ENCODE peak calls at places on chromosome 15, in five cellular contexts. S, Z, K, H and N are unnamed samples.

GRCh38 chr15:76203766-76204557 is 107.3 kb downstream of the ETFA start:
- DNase-seq in S (no peak), Z (no peak), K (no peak), H (no peak), N (no peak)

GRCh38 chr15:89330119-89330518 is 4.5 kb downstream of the POLG start:
- DNase-seq in S (no peak), Z (no peak), K (peak; percentile 76), H (no peak), N (no peak)

GRCh38 chr15:45114076-45114750 is at the start of the genes DUOX2 and DUOXA2:
- DNase-seq in S (no peak), Z (no peak), K (peak; percentile 39), H (no peak), N (no peak)

GRCh38 chr15:74920472-74920871 is 13.8 kb upstream of the FAM219B start:
- DNase-seq in S (no peak), Z (no peak), K (no peak), H (no peak), N (no peak)

GRCh38 chr15:88636039-88636438 is 2.8 kb upstream of the ISG20 start:
- DNase-seq in S (no peak), Z (no peak), K (peak; percentile 56), H (no peak), N (peak; percentile 83)

GRCh38 chr15:74317820-74318375 is 49.5 kb downstream of the CYP11A1 start:
- DNase-seq in S (no peak), Z (peak; percentile 87), K (peak; percentile 49), H (no peak), N (peak; percentile 94)

GRCh38 chr15:66408254-66408653 is 21.5 kb downstream of the MAP2K1 start:
- DNase-seq in S (no peak), Z (no peak), K (no peak), H (no peak), N (no peak)

GRCh38 chr15:93382196-93382820 is 293.3 kb upstream of the RGMA start:
- DNase-seq in S (no peak), Z (no peak), K (no peak), H (no peak), N (no peak)

GRCh38 chr15:77421370-77421700 is 647 bp downstream of the HMG20A start:
- DNase-seq in S (peak; percentile 15), Z (peak; percentile 3), K (no peak), H (peak; percentile 21), N (no peak)

GRCh38 chr15:37134699-37135131 is 34.4 kb upstream of the MEIS2 start:
- DNase-seq in S (peak; percentile 34), Z (peak; percentile 58), K (no peak), H (peak; percentile 10), N (no peak)

GRCh38 chr15:39034816-39035215 is 470.2 kb upstream of the RASGRP1 start:
- DNase-seq in S (no peak), Z (no peak), K (no peak), H (no peak), N (no peak)

GRCh38 chr15:90957791-90958190 is 3.1 kb downstream of the RCCD1 start:
- DNase-seq in S (no peak), Z (no peak), K (no peak), H (no peak), N (peak; percentile 61)
- H3K27ac ChIP-seq in S (no peak overlapping the region), Z (no peak overlapping the region), K (no peak overlapping the region), H (no peak overlapping the region), N (no peak overlapping the region)

GRCh38 chr15:26372712-26373111 is 400.2 kb downstream of the GABRB3 start:
- DNase-seq in S (no peak), Z (no peak), K (no peak), H (no peak), N (no peak)

GRCh38 chr15:26378304-26378703 is 394.6 kb downstream of the GABRB3 start:
- DNase-seq in S (no peak), Z (no peak), K (no peak), H (no peak), N (no peak)

DNA sequence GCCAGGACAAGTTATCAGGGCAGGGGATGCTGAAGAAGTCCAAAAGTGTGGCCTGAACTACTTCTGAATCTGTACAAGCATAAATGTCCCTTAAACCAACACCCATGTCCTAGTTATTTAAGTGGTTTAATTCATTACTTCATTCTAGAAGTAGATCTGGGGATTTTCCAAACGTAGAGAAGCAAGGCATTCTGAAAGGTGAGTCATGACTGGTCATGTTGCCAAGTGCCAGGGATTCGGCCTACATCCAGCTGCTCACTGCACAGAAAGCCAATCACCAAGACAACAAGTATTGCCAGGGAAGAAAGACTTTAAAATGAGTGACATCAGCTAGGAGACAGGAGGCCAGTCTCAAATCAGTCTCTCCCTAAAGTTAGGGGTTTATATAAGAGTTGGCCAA is 396.6 kb downstream of the GABRB3 start:
- DNase-seq in S (no peak), Z (no peak), K (no peak), H (no peak), N (no peak)
- H3K9me3 ChIP-seq in S (peaks cover 99% of the 10 kb centered on the region), Z (peaks cover 19% of the 10 kb centered on the region), K (no peaks in the 10 kb centered on the region), H (peaks cover 54% of the 10 kb centered on the region), N (peaks cover 2% of the 10 kb centered on the region)

GRCh38 chr15:34790121-34790520 is 5.2 kb downstream of the ACTC1 start:
- DNase-seq in S (no peak), Z (no peak), K (no peak), H (no peak), N (no peak)
- H3K9ac ChIP-seq in S (no peak overlapping the region), Z (no peak overlapping the region), K (no peak overlapping the region), H (no peak overlapping the region), N (no peak overlapping the region)

DNA sequence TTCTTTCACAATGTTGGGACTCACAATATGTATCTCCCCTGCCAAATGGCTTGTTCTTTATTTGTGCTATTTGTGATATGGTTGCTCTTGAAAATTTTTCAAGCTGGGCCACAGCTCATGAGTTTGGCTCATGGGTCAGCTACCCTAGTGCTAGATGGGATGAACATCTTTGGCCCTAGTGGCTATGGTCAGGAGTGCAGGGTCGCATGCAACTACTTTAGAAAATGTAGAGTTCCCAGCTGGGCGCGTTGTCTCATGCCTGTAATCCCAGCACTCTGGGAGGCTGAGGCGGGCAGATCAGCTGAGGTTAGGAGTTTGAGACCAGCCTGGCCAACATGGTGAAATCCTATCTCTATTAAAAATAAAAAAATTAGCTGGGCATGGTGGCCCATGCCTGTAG is 55.8 kb downstream of the POLR2M start:
- DNase-seq in S (no peak), Z (no peak), K (no peak), H (no peak), N (no peak)
- H3K27ac ChIP-seq in S (no peak overlapping the region), Z (no peak overlapping the region), K (no peak overlapping the region), H (no peak overlapping the region), N (no peak overlapping the region)

GRCh38 chr15:22257668-22258401 is 177.5 kb downstream of the OR4M2 start:
- DNase-seq in S (no peak), Z (no peak), K (no peak), H (no peak), N (no peak)

GRCh38 chr15:22258402-22259150 is 178.2 kb downstream of the OR4M2 start:
- DNase-seq in S (no peak), Z (no peak), K (no peak), H (no peak), N (peak; percentile 74)

GRCh38 chr15:22253676-22254408 is 173.5 kb downstream of the OR4M2 start:
- DNase-seq in S (no peak), Z (no peak), K (no peak), H (no peak), N (no peak)

GRCh38 chr15:22259881-22260421 is 179.6 kb downstream of the OR4M2 start:
- DNase-seq in S (no peak), Z (no peak), K (no peak), H (no peak), N (no peak)

DNA sequence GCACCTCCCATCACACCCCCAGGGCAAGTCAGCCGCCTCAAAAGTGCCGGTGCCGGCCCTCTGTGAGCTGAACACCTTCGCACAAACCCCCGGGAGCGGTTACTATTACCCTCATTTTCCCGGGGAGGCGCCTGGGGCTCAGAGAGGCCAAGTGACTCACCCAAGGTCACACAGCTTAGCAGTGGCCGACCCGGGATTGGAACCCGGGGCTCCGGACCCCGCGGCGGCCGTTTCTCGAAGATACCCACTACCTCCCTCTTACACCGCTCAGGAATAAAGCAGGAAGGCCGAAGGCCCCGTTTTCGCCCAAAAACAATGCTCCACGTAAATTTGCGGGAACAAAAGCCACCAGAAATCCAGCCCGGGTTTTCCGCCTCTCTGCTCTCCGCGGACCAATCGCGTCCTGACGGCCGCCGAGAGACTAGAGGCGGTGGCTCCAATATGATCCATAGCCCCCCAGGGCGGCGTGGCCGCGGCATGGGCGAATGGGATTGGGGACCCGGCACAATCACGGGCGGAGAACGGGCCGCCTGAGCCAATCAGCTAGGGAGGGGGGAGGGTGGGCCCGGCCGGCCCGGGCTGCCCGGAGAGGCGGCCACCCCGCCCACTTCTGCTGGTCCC is 176.8 kb downstream of the OR4M2 start:
- DNase-seq in S (no peak), Z (no peak), K (no peak), H (no peak), N (no peak)
- H3K9me3 ChIP-seq in S (no peaks in the 10 kb centered on the region), Z (peaks cover 32% of the 10 kb centered on the region), K (no peaks in the 10 kb centered on the region), H (no peaks in the 10 kb centered on the region), N (no peaks in the 10 kb centered on the region)

GRCh38 chr15:32687556-32687955 is 30.2 kb upstream of the GREM1 start:
- DNase-seq in S (no peak), Z (peak; percentile 65), K (no peak), H (peak; percentile 75), N (no peak)

GRCh38 chr15:32683906-32684584 is 33.8 kb upstream of the GREM1 start:
- DNase-seq in S (no peak), Z (peak; percentile 95), K (no peak), H (peak; percentile 89), N (no peak)

GRCh38 chr15:32688151-32688639 is 29.6 kb upstream of the GREM1 start:
- DNase-seq in S (peak; percentile 67), Z (peak; percentile 41), K (peak; percentile 23), H (peak; percentile 53), N (no peak)

GRCh38 chr15:32683231-32683630 is 34.6 kb upstream of the GREM1 start:
- DNase-seq in S (no peak), Z (no peak), K (no peak), H (no peak), N (no peak)

GRCh38 chr15:32685576-32685975 is 32.2 kb upstream of the GREM1 start:
- DNase-seq in S (no peak), Z (peak; percentile 54), K (no peak), H (peak; percentile 17), N (no peak)
- H3K9ac ChIP-seq in S (no peak overlapping the region), Z (no peak overlapping the region), K (no peak overlapping the region), H (no peak overlapping the region), N (no peak overlapping the region)

GRCh38 chr15:78951841-78952238 is 7.0 kb upstream of the CTSH start:
- DNase-seq in S (peak; percentile 85), Z (peak; percentile 47), K (no peak), H (peak; percentile 70), N (no peak)
- H3K27ac ChIP-seq in S (no peak overlapping the region), Z (no peak overlapping the region), K (no peak overlapping the region), H (no peak overlapping the region), N (peak overlapping the region; percentile 95)